ENCODE peak calls at places on chromosomes 12 and 14, in eight cellular contexts. V, I, C, K, B, M, H and G are unnamed samples.

GRCh38 chr14:71362920-71363584 is 455.8 kb downstream of the PCNX1 start:
- DNase-seq in V (no peak), I (peak), C (no peak), K (peak), B (peak), M (no peak), H (no peak), G (no peak)

GRCh38 chr14:99716091-99716849 is 32.2 kb downstream of the CYP46A1 start:
- DNase-seq in V (no peak), I (no peak), C (no peak), K (no peak), B (no peak), M (peak), H (no peak), G (no peak)

GRCh38 chr12:65532744-65533143 is 254.3 kb downstream of the MSRB3 start:
- DNase-seq in V (no peak), I (peak), C (no peak), K (peak), B (peak), M (no peak), H (no peak), G (peak)

GRCh38 chr12:13101854-13102375 is 1.6 kb downstream of the GSG1 start:
- DNase-seq in V (no peak), I (peak), C (no peak), K (no peak), B (peak), M (no peak), H (peak), G (peak)

GRCh38 chr12:100187857-100188519 is 12.6 kb upstream of the ACTR6 start:
- DNase-seq in V (no peak), I (no peak), C (no peak), K (no peak), B (no peak), M (no peak), H (no peak), G (no peak)

GRCh38 chr12:24494401-24494800 is 454.5 kb downstream of the BCAT1 start:
- DNase-seq in V (no peak), I (peak), C (no peak), K (no peak), B (no peak), M (no peak), H (no peak), G (no peak)

GRCh38 chr12:69653703-69654102 is 43.0 kb upstream of the LRRC10 start:
- DNase-seq in V (no peak), I (peak), C (no peak), K (peak), B (peak), M (no peak), H (no peak), G (no peak)

GRCh38 chr14:22929848-22930364 is 730 bp upstream of the PRMT5 start:
- DNase-seq in V (no peak), I (no peak), C (no peak), K (no peak), B (peak), M (no peak), H (peak), G (no peak)

GRCh38 chr12:124428136-124428791 is 133.4 kb downstream of the RFLNA start:
- DNase-seq in V (peak), I (peak), C (no peak), K (peak), B (peak), M (no peak), H (no peak), G (peak)

GRCh38 chr12:114812858-114813761 is 129.1 kb upstream of the TBX3 start:
- DNase-seq in V (no peak), I (peak), C (peak), K (no peak), B (no peak), M (no peak), H (peak), G (no peak)

GRCh38 chr12:58901664-58902063 is 18.6 kb downstream of the LRIG3 start:
- DNase-seq in V (no peak), I (no peak), C (no peak), K (no peak), B (no peak), M (no peak), H (no peak), G (no peak)

GRCh38 chr12:26226119-26226518 is 30.7 kb downstream of the SSPN start:
- DNase-seq in V (no peak), I (no peak), C (no peak), K (no peak), B (no peak), M (no peak), H (no peak), G (no peak)

GRCh38 chr12:80912906-80913769 is 24.6 kb downstream of the LIN7A start:
- DNase-seq in V (no peak), I (peak), C (no peak), K (no peak), B (no peak), M (peak), H (no peak), G (no peak)

GRCh38 chr12:54012631-54013398 is 4.0 kb downstream of the HOXC8 start:
- DNase-seq in V (no peak), I (no peak), C (no peak), K (no peak), B (peak), M (no peak), H (peak), G (no peak)

GRCh38 chr12:84955298-84955697 is 42.7 kb upstream of the SLC6A15 start:
- DNase-seq in V (no peak), I (no peak), C (no peak), K (no peak), B (peak), M (no peak), H (no peak), G (no peak)

GRCh38 chr14:68888025-68888850 is 90.9 kb downstream of the ACTN1 start:
- DNase-seq in V (no peak), I (no peak), C (no peak), K (no peak), B (no peak), M (no peak), H (no peak), G (no peak)

GRCh38 chr12:40907115-40907521 is 214.9 kb downstream of the CNTN1 start:
- DNase-seq in V (no peak), I (peak), C (no peak), K (no peak), B (peak), M (no peak), H (peak), G (no peak)

GRCh38 chr12:42756841-42757661 is 167.5 kb upstream of the PRICKLE1 start:
- DNase-seq in V (no peak), I (peak), C (peak), K (peak), B (peak), M (no peak), H (peak), G (peak)

GRCh38 chr12:96195845-96196451 is 1.8 kb downstream of the ELK3 start:
- DNase-seq in V (no peak), I (peak), C (peak), K (peak), B (peak), M (no peak), H (peak), G (peak)

GRCh38 chr14:100731846-100732765 is 5.4 kb downstream of the DLK1 start:
- DNase-seq in V (no peak), I (no peak), C (no peak), K (no peak), B (no peak), M (no peak), H (no peak), G (no peak)

GRCh38 chr12:22262309-22262708 is 72.2 kb downstream of the ST8SIA1 start:
- DNase-seq in V (no peak), I (peak), C (no peak), K (no peak), B (peak), M (no peak), H (no peak), G (no peak)

GRCh38 chr12:63480186-63480585 is 188.1 kb downstream of the DPY19L2 start:
- DNase-seq in V (no peak), I (peak), C (no peak), K (no peak), B (no peak), M (no peak), H (no peak), G (no peak)

GRCh38 chr12:4540633-4541032 is 1.9 kb downstream of the RAD51AP1 start:
- DNase-seq in V (no peak), I (no peak), C (no peak), K (no peak), B (no peak), M (no peak), H (no peak), G (no peak)

GRCh38 chr12:70619471-70620152 is 17.6 kb downstream of the PTPRB start:
- DNase-seq in V (no peak), I (no peak), C (no peak), K (peak), B (no peak), M (no peak), H (no peak), G (peak)

GRCh38 chr12:107451246-107451645 is 234.4 kb upstream of the PWP1 start:
- DNase-seq in V (no peak), I (no peak), C (no peak), K (no peak), B (no peak), M (no peak), H (no peak), G (no peak)

GRCh38 chr12:117189725-117190209 is 503 bp downstream of the FBXO21 start:
- DNase-seq in V (peak), I (peak), C (peak), K (peak), B (peak), M (no peak), H (peak), G (peak)

GRCh38 chr14:75884198-75884611 is 97.6 kb downstream of the TGFB3 start:
- DNase-seq in V (no peak), I (peak), C (no peak), K (peak), B (peak), M (no peak), H (no peak), G (peak)
- TF ChIP-seq CTCF in V (no peak), I (peak), C (no peak), K (peak), B (peak), M (no peak), H (no peak), G (peak)

GRCh38 chr12:131136539-131136872 is 182.8 kb downstream of the ADGRD1 start:
- DNase-seq in V (no peak), I (no peak), C (no peak), K (no peak), B (no peak), M (no peak), H (no peak), G (no peak)

GRCh38 chr12:131138638-131139362 is 185.1 kb downstream of the ADGRD1 start:
- DNase-seq in V (no peak), I (no peak), C (no peak), K (no peak), B (no peak), M (no peak), H (no peak), G (no peak)

GRCh38 chr12:131137009-131137835 is 183.5 kb downstream of the ADGRD1 start:
- DNase-seq in V (no peak), I (no peak), C (no peak), K (no peak), B (no peak), M (no peak), H (no peak), G (no peak)

GRCh38 chr12:131139363-131140068 is 185.8 kb downstream of the ADGRD1 start:
- DNase-seq in V (no peak), I (no peak), C (no peak), K (no peak), B (no peak), M (no peak), H (no peak), G (no peak)

DNA sequence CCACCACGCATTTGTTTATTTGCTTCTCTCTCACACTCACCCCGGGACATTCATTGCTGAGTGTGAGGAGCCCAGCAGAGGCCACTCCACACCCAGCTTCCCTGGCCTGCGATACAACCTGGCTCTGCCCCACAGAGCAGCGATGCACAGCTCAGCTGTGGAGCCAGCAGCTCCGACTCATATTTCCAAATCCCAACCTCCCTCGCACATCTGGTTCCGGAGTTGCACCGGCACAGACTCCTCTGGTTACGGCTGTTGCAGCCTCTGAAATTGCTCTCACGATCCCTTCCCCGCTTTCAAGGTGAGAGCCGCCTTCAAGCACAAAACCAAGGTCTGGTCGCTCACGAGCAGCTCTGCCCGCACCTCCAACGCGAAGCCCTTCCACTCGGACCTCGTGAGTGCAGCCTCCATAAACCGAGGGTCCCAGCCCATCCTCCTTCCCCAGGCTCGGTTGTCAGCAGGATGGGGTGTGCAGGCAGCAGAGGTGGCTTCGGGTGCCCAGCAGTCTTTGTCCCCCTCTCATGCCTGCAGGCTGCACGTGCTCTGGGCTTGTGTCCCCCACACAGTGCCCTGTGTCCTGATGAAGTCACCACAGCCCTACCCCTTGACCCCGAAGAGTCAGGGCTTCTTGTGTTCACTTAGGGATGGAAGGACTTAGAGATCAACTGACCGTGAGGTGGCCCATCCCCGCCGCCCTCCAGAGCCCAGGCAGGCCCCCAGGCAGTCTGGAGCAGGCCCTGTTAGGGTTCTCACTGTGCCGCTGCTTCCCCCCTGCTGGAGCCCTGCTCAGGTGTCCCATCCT is 184.3 kb downstream of the ADGRD1 start:
- DNase-seq in V (no peak), I (peak), C (peak), K (peak), B (peak), M (no peak), H (peak), G (no peak)
- TF ChIP-seq CTCF in V (no peak), I (no peak), C (no peak), K (no peak), B (no peak), M (no peak), H (peak), G (no peak)

GRCh38 chr14:92549853-92550244 is 36.3 kb downstream of the RIN3 start:
- DNase-seq in V (peak), I (peak), C (no peak), K (peak), B (peak), M (no peak), H (no peak), G (peak)

GRCh38 chr14:92549096-92549852 is 35.7 kb downstream of the RIN3 start:
- DNase-seq in V (no peak), I (no peak), C (no peak), K (peak), B (no peak), M (no peak), H (no peak), G (no peak)

GRCh38 chr14:92544051-92544730 is 30.6 kb downstream of the RIN3 start:
- DNase-seq in V (no peak), I (no peak), C (no peak), K (no peak), B (no peak), M (no peak), H (no peak), G (no peak)

GRCh38 chr14:92542766-92543554 is 29.4 kb downstream of the RIN3 start:
- DNase-seq in V (no peak), I (no peak), C (no peak), K (no peak), B (no peak), M (no peak), H (no peak), G (no peak)

DNA sequence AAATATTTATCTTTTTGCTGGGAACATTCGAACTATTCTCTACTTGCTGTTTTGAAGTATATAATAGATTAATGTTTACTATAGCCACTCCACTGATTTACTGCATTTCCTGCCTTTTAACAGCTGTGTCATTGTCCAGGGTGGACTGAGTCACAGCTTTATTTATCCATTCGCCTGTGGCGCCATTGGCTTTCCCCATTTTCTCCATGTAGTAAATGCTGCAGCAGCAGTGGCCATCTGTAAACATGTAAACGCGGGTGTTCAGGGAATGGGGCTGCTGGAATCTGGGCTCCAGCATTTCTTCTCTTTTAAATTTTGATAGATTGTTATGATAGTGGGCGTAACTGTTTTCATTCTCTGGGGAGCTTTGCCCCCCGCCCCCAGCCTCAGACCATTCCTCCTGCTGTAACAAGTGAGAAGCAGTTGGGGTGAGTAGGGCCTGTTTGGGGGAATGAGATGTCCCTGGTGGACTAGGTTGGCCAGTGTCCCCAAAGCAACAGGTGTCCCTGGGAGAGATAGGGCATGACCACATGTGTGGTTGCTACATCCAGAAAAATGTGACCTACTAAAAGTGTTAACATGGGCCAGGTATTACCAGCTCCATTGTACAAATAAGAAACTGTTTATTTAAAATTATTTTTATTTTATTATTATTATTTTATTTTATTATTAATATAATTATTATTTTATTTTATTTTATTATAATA is 32.9 kb downstream of the RIN3 start:
- DNase-seq in V (no peak), I (peak), C (no peak), K (no peak), B (peak), M (no peak), H (peak), G (peak)
- TF ChIP-seq CTCF in V (no peak), I (no peak), C (no peak), K (no peak), B (no peak), M (no peak), H (no peak), G (no peak)

DNA sequence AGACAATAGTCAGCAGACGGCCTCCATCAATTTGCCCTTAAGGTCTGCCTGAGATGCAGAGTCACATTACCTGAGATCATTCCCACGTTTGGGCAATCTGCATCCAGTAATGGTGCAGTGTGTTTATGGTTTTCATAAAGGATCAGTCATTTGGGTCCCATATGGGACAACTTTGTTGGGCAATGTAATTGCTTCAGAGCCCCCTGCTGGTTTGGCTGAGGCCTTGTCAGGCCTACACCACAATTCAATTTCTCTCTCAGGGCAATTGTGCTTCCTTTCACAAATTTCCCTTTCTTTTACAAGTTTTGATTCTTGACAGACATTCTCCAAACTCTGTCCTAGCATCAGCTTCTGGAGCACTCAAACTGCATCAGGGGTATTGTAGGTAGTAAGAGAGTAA is 191.2 kb upstream of the SSTR1 start:
- DNase-seq in V (no peak), I (no peak), C (no peak), K (no peak), B (peak), M (no peak), H (no peak), G (no peak)
- TF ChIP-seq CTCF in V (no peak), I (peak), C (no peak), K (peak), B (peak), M (no peak), H (no peak), G (peak)

GRCh38 chr12:76878899-76879709 is at the start of gene CSRP2:
- DNase-seq in V (peak), I (peak), C (peak), K (peak), B (peak), M (peak), H (peak), G (peak)
- TF ChIP-seq CTCF in V (peak), I (peak), C (peak), K (peak), B (peak), M (no peak), H (no peak), G (peak)

DNA sequence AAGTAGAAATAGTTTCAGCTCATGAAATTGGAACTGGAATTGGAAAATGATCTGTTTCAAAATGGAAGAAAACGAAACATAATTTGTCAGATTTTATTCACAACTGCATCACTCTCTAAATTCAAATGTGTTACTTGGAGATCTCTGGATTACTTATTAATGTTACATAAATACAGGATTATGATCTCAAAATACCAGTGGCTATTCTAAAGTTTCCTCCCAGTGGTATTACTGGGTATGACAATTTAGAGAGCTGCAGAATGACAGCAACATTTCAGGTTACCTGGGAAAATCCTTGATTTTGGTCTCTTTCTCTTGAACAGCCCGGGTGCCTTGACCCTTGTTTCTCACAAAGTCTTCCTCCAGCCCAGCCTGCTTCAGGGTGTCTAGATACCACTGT is 14.2 kb downstream of the FAM161B start:
- DNase-seq in V (no peak), I (no peak), C (no peak), K (no peak), B (peak), M (no peak), H (peak), G (no peak)
- TF ChIP-seq CTCF in V (peak), I (no peak), C (peak), K (peak), B (peak), M (no peak), H (no peak), G (peak)

GRCh38 chr12:868722-869121 is 80.8 kb downstream of the RAD52 start:
- DNase-seq in V (no peak), I (no peak), C (no peak), K (no peak), B (no peak), M (no peak), H (no peak), G (no peak)
- TF ChIP-seq CTCF in V (no peak), I (peak), C (no peak), K (no peak), B (peak), M (no peak), H (no peak), G (no peak)

GRCh38 chr12:108647199-108647935 is 13.7 kb upstream of the SELPLG start:
- DNase-seq in V (no peak), I (peak), C (no peak), K (no peak), B (no peak), M (no peak), H (no peak), G (no peak)
- TF ChIP-seq CTCF in V (no peak), I (no peak), C (no peak), K (peak), B (peak), M (no peak), H (no peak), G (peak)

DNA sequence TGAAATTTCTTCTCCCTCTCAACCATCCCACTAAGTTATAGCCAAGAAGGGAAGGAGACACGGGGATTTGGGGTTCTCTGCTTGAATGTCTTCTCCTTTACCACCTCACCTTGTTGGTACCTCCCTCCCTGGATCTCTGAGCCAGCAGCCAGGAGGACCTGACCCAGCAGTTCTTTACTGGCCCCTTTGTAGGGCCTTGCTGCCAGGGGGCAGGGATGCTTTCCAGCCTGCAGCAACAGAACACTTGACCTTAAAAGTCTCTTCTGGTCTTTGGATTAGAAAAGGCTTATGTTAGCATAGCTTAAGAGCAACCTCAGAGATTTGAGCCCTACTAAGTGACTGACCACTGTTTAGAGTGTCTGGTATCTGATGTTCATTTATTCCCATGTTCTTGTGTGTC is 10.4 kb downstream of the MLEC start:
- DNase-seq in V (no peak), I (no peak), C (no peak), K (no peak), B (no peak), M (no peak), H (no peak), G (no peak)
- TF ChIP-seq CTCF in V (no peak), I (no peak), C (no peak), K (no peak), B (no peak), M (no peak), H (no peak), G (no peak)